ENCODE peak calls at places on chromosomes 7 and 10, in six cellular contexts. U is transverse colon, Z is astrocyte of the spinal cord, K is heart right ventricle, I is AG10803, V is dorsolateral prefrontal cortex. F is an unnamed sample.

GRCh38 chr10:43226851-43227845 is 39.7 kb downstream of the RASGEF1A start:
- DNase-seq in I (no peak), Z (no peak), V (peak), K (no peak), U (peak), F (peak)

GRCh38 chr10:59894114-59894513 is 12.2 kb downstream of the CCDC6 start:
- DNase-seq in Z (peak), K (peak), V (peak), U (peak), I (peak), F (no peak)

GRCh38 chr10:115854740-115855435 is 418.1 kb downstream of the GFRA1 start:
- DNase-seq in Z (no peak), V (no peak), I (peak), U (no peak), K (no peak), F (no peak)

GRCh38 chr10:16119445-16119844 is 259.1 kb upstream of the MINDY3 start:
- DNase-seq in U (no peak), V (no peak), Z (no peak), I (no peak), K (no peak), F (no peak)

GRCh38 chr7:33640732-33641131 is 264.6 kb upstream of the BMPER start:
- DNase-seq in I (peak), V (no peak), Z (no peak), K (no peak), U (no peak), F (no peak)

GRCh38 chr7:73899731-73900142 is 38.8 kb downstream of the TMEM270 start:
- DNase-seq in V (no peak), U (peak), K (peak), Z (peak), I (peak), F (peak)

GRCh38 chr10:129779126-129779525 is 184.9 kb downstream of the EBF3 start:
- DNase-seq in I (no peak), U (no peak), V (no peak), Z (no peak), K (no peak), F (no peak)

GRCh38 chr7:155824195-155824915 is 12.1 kb upstream of the SHH start:
- DNase-seq in U (peak), I (no peak), K (no peak), Z (peak), V (no peak), F (no peak)

GRCh38 chr10:103834436-103835095 is 20.8 kb downstream of the SH3PXD2A start:
- DNase-seq in V (no peak), U (no peak), I (no peak), K (no peak), Z (no peak), F (no peak)
- H3K4me3 ChIP-seq in V (no peak), U (no peak), I (no peak), K (no peak), Z (no peak), F (no peak)

DNA sequence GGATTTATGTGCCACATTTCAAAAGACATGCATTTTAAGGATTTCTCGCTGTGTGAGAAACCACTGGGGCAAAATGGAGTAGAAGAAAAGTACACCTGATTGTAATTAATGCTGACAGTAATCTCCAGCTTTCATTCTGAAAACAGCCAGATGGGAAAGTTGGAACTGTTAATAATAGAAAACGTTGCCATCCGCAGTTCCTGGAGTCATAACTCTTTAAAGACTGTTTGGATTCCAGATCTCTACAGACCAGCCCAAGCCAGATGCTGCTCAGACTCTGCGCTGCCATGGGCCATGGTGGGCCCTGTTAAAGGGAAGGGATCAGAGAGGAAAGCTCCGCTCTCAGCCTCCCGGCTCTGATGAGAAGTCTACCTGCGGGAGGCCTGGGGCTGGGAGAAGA is 217.0 kb upstream of the GLI3 start:
- DNase-seq in K (no peak), V (no peak), I (peak), Z (no peak), U (no peak), F (no peak)
- H3K4me3 ChIP-seq in K (no peak), V (no peak), I (no peak), Z (no peak), U (no peak), F (no peak)

DNA sequence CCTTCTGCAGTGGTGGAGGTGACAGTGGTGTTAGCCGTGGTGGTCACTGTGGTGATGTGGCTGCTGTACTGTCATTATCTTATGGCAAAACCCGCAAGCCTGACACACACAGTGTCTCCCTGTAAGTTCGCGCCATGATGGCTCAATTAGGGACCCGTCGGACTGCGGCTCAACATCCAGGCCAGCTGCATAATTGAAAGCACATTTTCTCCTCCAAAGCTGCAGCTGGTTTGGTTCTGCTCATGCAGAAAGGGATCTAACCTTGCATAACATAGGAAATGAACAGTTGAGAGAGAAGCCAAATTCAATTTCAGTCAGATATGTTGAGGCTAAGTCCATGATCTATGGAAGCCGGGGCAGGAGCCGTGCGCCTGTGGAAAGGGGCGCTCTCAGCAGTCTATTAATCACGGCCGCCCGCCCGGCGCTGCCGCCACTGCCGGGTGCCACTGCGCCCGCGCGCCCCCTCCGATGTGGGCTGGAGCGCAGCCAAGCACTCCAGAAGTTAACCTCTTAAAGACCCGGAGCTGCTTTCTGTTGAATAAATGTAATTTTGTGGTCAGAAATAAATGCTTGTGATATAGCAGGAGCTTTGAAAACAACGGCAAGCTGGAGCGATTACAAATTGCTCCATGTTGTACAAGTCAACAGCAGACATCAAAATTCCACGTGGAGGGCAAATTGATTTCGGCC is 227.7 kb downstream of the CUX1 start:
- DNase-seq in I (peak), K (peak), V (no peak), Z (peak), U (no peak), F (peak)
- H3K4me3 ChIP-seq in I (no peak), K (peak), V (peak), Z (no peak), U (no peak), F (peak)

DNA sequence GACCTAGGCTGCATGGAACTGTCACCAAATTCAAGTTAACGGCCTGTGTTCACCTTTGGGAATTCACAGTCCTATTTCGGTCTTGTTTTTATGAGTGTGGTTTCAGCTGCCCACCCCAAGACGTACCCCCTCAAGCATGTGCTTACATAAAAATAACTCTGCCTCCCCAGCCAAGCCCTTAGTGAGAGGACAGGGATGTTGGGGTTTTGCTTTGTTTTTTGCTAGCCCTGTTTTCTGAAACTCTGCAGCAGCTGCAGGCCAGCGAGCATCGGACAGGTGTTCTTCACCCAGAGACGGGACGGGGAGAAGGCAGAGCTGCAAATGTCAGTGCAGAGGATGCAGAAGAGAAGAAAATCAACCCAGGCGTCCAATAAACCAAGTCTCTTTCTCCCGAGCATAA is 13.5 kb downstream of the CHST15 start:
- DNase-seq in I (no peak), U (peak), K (no peak), V (no peak), Z (no peak), F (no peak)
- H3K4me3 ChIP-seq in I (no peak), U (no peak), K (no peak), V (no peak), Z (no peak), F (no peak)

DNA sequence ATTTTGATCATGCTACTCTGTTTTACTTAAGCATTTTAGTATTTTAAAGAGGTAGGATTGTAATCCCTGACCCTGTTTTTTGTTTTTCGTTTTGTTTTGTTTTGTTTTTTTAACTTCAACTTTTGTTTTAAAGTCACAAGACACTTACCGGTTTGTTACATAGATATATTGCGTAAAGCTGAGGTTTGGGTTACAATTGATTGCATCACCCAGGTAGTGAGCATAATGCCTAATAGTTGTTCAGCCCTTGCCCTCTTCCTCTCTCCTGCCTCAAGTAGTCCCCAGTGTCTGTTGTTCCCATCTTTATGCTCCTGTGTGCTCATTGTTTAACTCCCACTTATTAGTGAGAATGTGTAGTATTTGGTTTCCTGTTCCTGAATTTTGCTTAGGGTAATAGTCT is 93.1 kb upstream of the TEX47 start:
- DNase-seq in I (no peak), V (no peak), U (no peak), Z (no peak), K (no peak), F (no peak)
- H3K4me3 ChIP-seq in I (no peak), V (no peak), U (no peak), Z (no peak), K (no peak), F (no peak)

GRCh38 chr10:114100848-114101741 is 57.4 kb downstream of the ADRB1 start:
- DNase-seq in U (no peak), Z (peak), I (peak), K (peak), V (no peak), F (peak)
- H3K4me3 ChIP-seq in U (no peak), Z (peak), I (peak), K (peak), V (peak), F (peak)

GRCh38 chr7:55556492-55556891 is 15.8 kb downstream of the VOPP1 start:
- DNase-seq in Z (no peak), I (no peak), V (no peak), U (no peak), K (no peak), F (no peak)
- H3K4me3 ChIP-seq in Z (no peak), I (no peak), V (no peak), U (no peak), K (no peak), F (no peak)

GRCh38 chr10:23955456-23955855 is 253.5 kb upstream of the KIAA1217 start:
- DNase-seq in Z (no peak), V (no peak), K (no peak), U (no peak), I (no peak), F (no peak)

GRCh38 chr10:23945845-23946244 is 263.1 kb upstream of the KIAA1217 start:
- DNase-seq in Z (no peak), K (no peak), I (no peak), U (no peak), V (no peak), F (no peak)

GRCh38 chr10:23951841-23952240 is 257.1 kb upstream of the KIAA1217 start:
- DNase-seq in K (no peak), Z (no peak), V (no peak), U (no peak), I (no peak), F (no peak)
- H3K4me3 ChIP-seq in K (no peak), Z (no peak), V (no peak), U (no peak), I (no peak), F (no peak)

GRCh38 chr7:15686957-15687644 is 618 bp upstream of the MEOX2 start:
- DNase-seq in V (no peak), I (no peak), K (peak), Z (no peak), U (no peak), F (peak)

GRCh38 chr7:15687645-15688025 is 1.2 kb upstream of the MEOX2 start:
- DNase-seq in I (no peak), K (peak), Z (no peak), V (no peak), U (no peak), F (peak)

GRCh38 chr7:15685358-15686181 is 913 bp downstream of the MEOX2 start:
- DNase-seq in V (peak), U (no peak), Z (peak), I (peak), K (peak), F (peak)

GRCh38 chr7:15684834-15685233 is 1.6 kb downstream of the MEOX2 start:
- DNase-seq in Z (no peak), K (peak), U (no peak), V (no peak), I (peak), F (peak)

DNA sequence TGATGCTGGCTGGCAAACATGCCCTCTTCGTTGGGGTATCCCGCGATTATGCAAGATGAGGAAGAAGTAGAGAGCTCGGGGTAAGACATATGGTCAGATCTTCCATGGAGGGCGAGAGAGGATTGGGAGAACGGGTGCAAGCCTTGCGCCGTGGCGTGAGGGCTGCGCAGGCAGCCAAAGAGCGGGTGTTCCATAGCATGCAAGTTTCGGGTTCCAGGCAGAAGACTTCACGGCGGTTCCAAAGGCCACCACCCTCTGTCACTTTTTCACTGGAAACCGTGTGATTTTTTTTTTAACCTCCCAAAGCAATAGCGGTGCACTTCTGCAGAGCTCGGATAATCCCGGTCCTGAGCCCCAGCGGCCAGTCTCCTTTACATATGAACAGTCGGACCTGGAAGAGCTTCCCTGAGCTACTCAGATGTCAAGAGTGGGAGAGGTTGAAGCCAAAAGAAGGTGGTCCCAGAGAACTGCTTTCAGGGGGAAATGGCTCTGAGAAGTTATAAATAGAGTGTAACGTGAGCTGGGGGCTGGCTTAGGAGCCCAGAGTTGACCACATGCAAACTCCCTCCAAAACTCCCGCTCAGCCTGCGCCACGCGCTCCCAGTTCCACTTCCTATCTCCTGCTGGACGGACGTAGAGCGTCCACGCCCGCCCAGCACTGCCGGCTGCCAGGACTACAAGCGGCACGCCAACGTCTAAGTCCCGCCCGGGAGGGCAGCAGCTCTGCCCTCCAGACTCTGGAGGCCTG is at the start of gene MEOX2:
- DNase-seq in U (peak), V (no peak), K (peak), Z (peak), I (peak), F (peak)
- H3K4me3 ChIP-seq in U (no peak), V (peak), K (peak), Z (peak), I (peak), F (peak)

DNA sequence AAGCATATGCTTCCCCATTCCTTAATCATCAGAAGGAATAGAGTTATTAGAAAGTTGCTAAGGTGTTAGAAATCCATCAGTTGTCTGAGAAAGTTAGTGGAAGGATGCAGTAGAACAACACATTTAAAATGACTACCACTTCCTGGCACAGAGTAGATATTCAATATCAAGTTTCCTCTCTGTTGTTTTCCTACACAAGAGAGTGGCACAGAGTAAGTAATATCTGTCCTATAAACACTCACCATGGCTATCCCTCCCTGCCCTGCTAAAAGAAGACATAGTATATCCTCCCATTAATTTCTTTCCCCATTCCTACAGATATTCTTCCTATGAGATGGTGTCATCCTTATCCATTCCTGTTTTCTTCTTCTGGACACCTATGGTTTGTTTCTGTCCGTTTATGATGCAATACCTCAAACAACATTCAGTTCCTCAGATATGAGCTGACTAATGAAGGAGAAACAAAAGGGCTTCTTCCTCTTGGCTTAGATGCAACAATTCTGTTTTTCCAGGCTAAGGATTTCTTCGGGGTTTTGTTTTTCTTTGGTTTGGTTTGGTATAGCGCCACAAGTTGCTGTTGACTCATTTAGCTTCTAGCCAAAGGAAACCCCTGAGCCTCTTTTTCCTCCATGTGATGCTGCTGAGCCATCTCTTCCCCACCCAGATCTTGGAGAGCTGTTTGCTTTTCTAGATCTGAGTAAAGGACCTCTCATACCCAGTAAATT is 32.9 kb upstream of the BPGM start:
- DNase-seq in Z (peak), U (no peak), I (peak), V (no peak), K (no peak), F (no peak)
- H3K4me3 ChIP-seq in Z (no peak), U (no peak), I (no peak), V (no peak), K (no peak), F (no peak)